ENCODE peak calls at places on chromosomes 5 and 9, in seven cellular contexts. One of them, this sample, is unnamed.

GRCh38 chr5:80124519-80124918 is 89.4 kb downstream of the THBS4 start:
- DNase-seq in uterus: no peak
- DNase-seq in heart left ventricle: no peak
- DNase-seq in cardiac muscle cell: no peak
- DNase-seq in A549: no peak
- DNase-seq in small intestine: no peak
- DNase-seq in IMR-90: no peak
- DNase-seq in this sample: no peak

GRCh38 chr5:179485845-179486575 is 64.3 kb upstream of the RUFY1 start:
- DNase-seq in uterus: no peak
- DNase-seq in heart left ventricle: no peak
- DNase-seq in cardiac muscle cell: peak; percentile 13
- DNase-seq in A549: no peak
- DNase-seq in small intestine: no peak
- DNase-seq in IMR-90: peak; percentile 15
- DNase-seq in this sample: no peak

GRCh38 chr5:40401965-40402364 is 277.8 kb upstream of the PTGER4 start:
- DNase-seq in uterus: no peak
- DNase-seq in heart left ventricle: no peak
- DNase-seq in cardiac muscle cell: no peak
- DNase-seq in A549: peak; percentile 31
- DNase-seq in small intestine: no peak
- DNase-seq in IMR-90: peak; percentile 30
- DNase-seq in this sample: no peak

GRCh38 chr5:96752341-96753016 is 55.3 kb downstream of the ERAP1 start:
- DNase-seq in uterus: peak; percentile 46
- DNase-seq in heart left ventricle: no peak
- DNase-seq in cardiac muscle cell: peak; percentile 77
- DNase-seq in A549: peak; percentile 63
- DNase-seq in small intestine: peak; percentile 63
- DNase-seq in IMR-90: peak; percentile 69
- DNase-seq in this sample: no peak

GRCh38 chr9:75001719-75002421 is 26.2 kb downstream of the CARNMT1 start:
- DNase-seq in uterus: peak; percentile 18
- DNase-seq in heart left ventricle: no peak
- DNase-seq in cardiac muscle cell: peak; percentile 93
- DNase-seq in A549: peak; percentile 86
- DNase-seq in small intestine: peak; percentile 97
- DNase-seq in IMR-90: peak; percentile 91
- DNase-seq in this sample: no peak

GRCh38 chr5:52997424-52997823 is 8.3 kb downstream of the ITGA2 start:
- DNase-seq in uterus: no peak
- DNase-seq in heart left ventricle: no peak
- DNase-seq in cardiac muscle cell: no peak
- DNase-seq in A549: peak; percentile 53
- DNase-seq in small intestine: no peak
- DNase-seq in IMR-90: no peak
- DNase-seq in this sample: no peak

GRCh38 chr5:39049298-39049697 is 24.9 kb downstream of the RICTOR start:
- DNase-seq in uterus: no peak
- DNase-seq in heart left ventricle: no peak
- DNase-seq in cardiac muscle cell: no peak
- DNase-seq in A549: no peak
- DNase-seq in small intestine: no peak
- DNase-seq in IMR-90: no peak
- DNase-seq in this sample: no peak

GRCh38 chr5:72486371-72486770 is 20.8 kb downstream of the ZNF366 start:
- DNase-seq in uterus: no peak
- DNase-seq in heart left ventricle: no peak
- DNase-seq in cardiac muscle cell: peak; percentile 90
- DNase-seq in A549: no peak
- DNase-seq in small intestine: no peak
- DNase-seq in IMR-90: peak; percentile 45
- DNase-seq in this sample: no peak

GRCh38 chr9:16267336-16268036 is 603.0 kb downstream of the BNC2 start:
- DNase-seq in uterus: no peak
- DNase-seq in heart left ventricle: no peak
- DNase-seq in cardiac muscle cell: peak; percentile 48
- DNase-seq in A549: peak; percentile 64
- DNase-seq in small intestine: peak; percentile 36
- DNase-seq in IMR-90: peak; percentile 57
- DNase-seq in this sample: no peak

GRCh38 chr9:129436751-129437625 is 183.9 kb downstream of the C9orf50 start:
- DNase-seq in uterus: peak; percentile 84
- DNase-seq in heart left ventricle: peak; percentile 67
- DNase-seq in cardiac muscle cell: peak; percentile 92
- DNase-seq in A549: no peak
- DNase-seq in small intestine: no peak
- DNase-seq in IMR-90: peak; percentile 57
- DNase-seq in this sample: no peak

GRCh38 chr9:93589688-93590087 is 13.3 kb downstream of the PHF2 start:
- DNase-seq in uterus: no peak
- DNase-seq in heart left ventricle: no peak
- DNase-seq in cardiac muscle cell: peak; percentile 27
- DNase-seq in A549: no peak
- DNase-seq in small intestine: no peak
- DNase-seq in IMR-90: peak; percentile 52
- DNase-seq in this sample: no peak

GRCh38 chr5:149776376-149777305 is 46.5 kb downstream of the PPARGC1B start:
- DNase-seq in uterus: no peak
- DNase-seq in heart left ventricle: peak; percentile 48
- DNase-seq in cardiac muscle cell: no peak
- DNase-seq in A549: no peak
- DNase-seq in small intestine: peak; percentile 88
- DNase-seq in IMR-90: no peak
- DNase-seq in this sample: no peak
- H3K4me1 ChIP-seq in uterus: no peaks in the 10 kb centered on the region
- H3K4me1 ChIP-seq in heart left ventricle: peaks cover 77% of the 10 kb centered on the region
- H3K4me1 ChIP-seq in cardiac muscle cell: peaks cover 38% of the 10 kb centered on the region
- H3K4me1 ChIP-seq in A549: peaks cover 3% of the 10 kb centered on the region
- H3K4me1 ChIP-seq in small intestine: peaks cover 12% of the 10 kb centered on the region
- H3K4me1 ChIP-seq in IMR-90: no peaks in the 10 kb centered on the region
- H3K4me1 ChIP-seq in this sample: peaks cover 61% of the 10 kb centered on the region

GRCh38 chr5:170314696-170315095 is 17.1 kb upstream of the LCP2 start:
- DNase-seq in uterus: no peak
- DNase-seq in heart left ventricle: no peak
- DNase-seq in cardiac muscle cell: no peak
- DNase-seq in A549: no peak
- DNase-seq in small intestine: no peak
- DNase-seq in IMR-90: no peak
- DNase-seq in this sample: no peak
- H3K27ac ChIP-seq in uterus: peak overlapping the region; percentile 70
- H3K27ac ChIP-seq in heart left ventricle: no peak overlapping the region
- H3K27ac ChIP-seq in cardiac muscle cell: no peak overlapping the region
- H3K27ac ChIP-seq in A549: no peak overlapping the region
- H3K27ac ChIP-seq in small intestine: peak overlapping the region; percentile 47
- H3K27ac ChIP-seq in IMR-90: no peak overlapping the region
- H3K27ac ChIP-seq in this sample: peak overlapping the region; percentile 42

GRCh38 chr9:135038826-135039225 is 48.6 kb upstream of the OLFM1 start:
- DNase-seq in uterus: no peak
- DNase-seq in heart left ventricle: no peak
- DNase-seq in cardiac muscle cell: no peak
- DNase-seq in A549: no peak
- DNase-seq in small intestine: no peak
- DNase-seq in IMR-90: no peak
- DNase-seq in this sample: peak; percentile 48

GRCh38 chr9:135038331-135038730 is 49.1 kb upstream of the OLFM1 start:
- DNase-seq in uterus: no peak
- DNase-seq in heart left ventricle: no peak
- DNase-seq in cardiac muscle cell: no peak
- DNase-seq in A549: no peak
- DNase-seq in small intestine: no peak
- DNase-seq in IMR-90: no peak
- DNase-seq in this sample: peak; percentile 55

GRCh38 chr9:135036861-135037465 is 50.5 kb upstream of the OLFM1 start:
- DNase-seq in uterus: peak; percentile 1
- DNase-seq in heart left ventricle: no peak
- DNase-seq in cardiac muscle cell: no peak
- DNase-seq in A549: no peak
- DNase-seq in small intestine: no peak
- DNase-seq in IMR-90: no peak
- DNase-seq in this sample: peak; percentile 48

GRCh38 chr9:135035781-135036760 is 51.4 kb upstream of the OLFM1 start:
- DNase-seq in uterus: peak; percentile 6
- DNase-seq in heart left ventricle: no peak
- DNase-seq in cardiac muscle cell: no peak
- DNase-seq in A549: no peak
- DNase-seq in small intestine: no peak
- DNase-seq in IMR-90: no peak
- DNase-seq in this sample: peak; percentile 27

DNA sequence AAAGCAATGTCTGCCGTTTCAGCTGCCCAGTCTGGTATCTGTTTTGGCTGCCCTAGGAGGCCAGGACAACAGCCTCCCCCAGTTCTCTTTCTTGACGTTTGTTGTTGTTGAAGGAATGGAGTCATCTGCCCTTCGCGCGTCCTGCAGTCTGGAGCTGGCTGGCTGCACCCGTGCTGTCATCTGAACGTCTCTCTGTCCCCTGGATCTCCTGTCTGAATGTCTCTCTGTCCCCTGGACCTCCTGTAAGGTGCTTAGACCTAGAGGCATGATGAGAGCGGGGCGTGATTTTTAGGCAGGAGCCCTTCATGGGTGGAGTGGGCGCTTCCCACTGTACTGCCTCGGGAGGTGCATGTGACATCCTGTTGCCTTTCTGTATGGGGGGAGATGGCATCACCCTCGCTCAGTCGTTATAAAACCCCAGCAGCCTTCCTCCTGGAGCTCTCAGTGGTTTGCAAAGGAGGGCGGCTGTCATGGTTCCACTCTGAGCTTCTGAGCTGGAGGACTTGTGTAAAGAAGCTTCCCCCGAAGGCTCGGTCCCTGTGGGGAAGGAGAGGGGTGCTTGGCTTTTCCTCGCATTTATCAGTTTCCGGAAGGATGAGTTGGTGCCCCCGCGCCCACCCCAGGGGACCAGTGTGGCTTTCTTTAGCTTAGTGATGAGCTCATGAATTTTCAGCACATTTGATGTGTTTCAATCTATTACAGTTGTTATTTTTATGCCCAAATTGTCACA is 49.8 kb upstream of the OLFM1 start:
- DNase-seq in uterus: no peak
- DNase-seq in heart left ventricle: no peak
- DNase-seq in cardiac muscle cell: no peak
- DNase-seq in A549: no peak
- DNase-seq in small intestine: no peak
- DNase-seq in IMR-90: no peak
- DNase-seq in this sample: peak; percentile 48
- H3K4me1 ChIP-seq in uterus: no peaks in the 10 kb centered on the region
- H3K4me1 ChIP-seq in heart left ventricle: no peaks in the 10 kb centered on the region
- H3K4me1 ChIP-seq in cardiac muscle cell: no peaks in the 10 kb centered on the region
- H3K4me1 ChIP-seq in A549: no peaks in the 10 kb centered on the region
- H3K4me1 ChIP-seq in small intestine: no peaks in the 10 kb centered on the region
- H3K4me1 ChIP-seq in IMR-90: no peaks in the 10 kb centered on the region
- H3K4me1 ChIP-seq in this sample: peaks cover 4% of the 10 kb centered on the region

GRCh38 chr9:85942913-85943729 is 2.2 kb downstream of the NAA35 start:
- DNase-seq in uterus: no peak
- DNase-seq in heart left ventricle: no peak
- DNase-seq in cardiac muscle cell: no peak
- DNase-seq in A549: no peak
- DNase-seq in small intestine: no peak
- DNase-seq in IMR-90: no peak
- DNase-seq in this sample: no peak
- H3K27ac ChIP-seq in uterus: no peak overlapping the region
- H3K27ac ChIP-seq in heart left ventricle: no peak overlapping the region
- H3K27ac ChIP-seq in cardiac muscle cell: no peak overlapping the region
- H3K27ac ChIP-seq in A549: no peak overlapping the region
- H3K27ac ChIP-seq in small intestine: no peak overlapping the region
- H3K27ac ChIP-seq in IMR-90: no peak overlapping the region
- H3K27ac ChIP-seq in this sample: no peak overlapping the region

GRCh38 chr9:120933310-120934044 is 6.9 kb upstream of the TRAF1 start:
- DNase-seq in uterus: no peak
- DNase-seq in heart left ventricle: no peak
- DNase-seq in cardiac muscle cell: no peak
- DNase-seq in A549: no peak
- DNase-seq in small intestine: no peak
- DNase-seq in IMR-90: no peak
- DNase-seq in this sample: no peak
- H3K4me1 ChIP-seq in uterus: peaks cover 12% of the 10 kb centered on the region
- H3K4me1 ChIP-seq in heart left ventricle: peaks cover 30% of the 10 kb centered on the region
- H3K4me1 ChIP-seq in cardiac muscle cell: peaks cover 26% of the 10 kb centered on the region
- H3K4me1 ChIP-seq in A549: peaks cover 38% of the 10 kb centered on the region
- H3K4me1 ChIP-seq in small intestine: peaks cover 18% of the 10 kb centered on the region
- H3K4me1 ChIP-seq in IMR-90: peaks cover 40% of the 10 kb centered on the region
- H3K4me1 ChIP-seq in this sample: peaks cover 78% of the 10 kb centered on the region

DNA sequence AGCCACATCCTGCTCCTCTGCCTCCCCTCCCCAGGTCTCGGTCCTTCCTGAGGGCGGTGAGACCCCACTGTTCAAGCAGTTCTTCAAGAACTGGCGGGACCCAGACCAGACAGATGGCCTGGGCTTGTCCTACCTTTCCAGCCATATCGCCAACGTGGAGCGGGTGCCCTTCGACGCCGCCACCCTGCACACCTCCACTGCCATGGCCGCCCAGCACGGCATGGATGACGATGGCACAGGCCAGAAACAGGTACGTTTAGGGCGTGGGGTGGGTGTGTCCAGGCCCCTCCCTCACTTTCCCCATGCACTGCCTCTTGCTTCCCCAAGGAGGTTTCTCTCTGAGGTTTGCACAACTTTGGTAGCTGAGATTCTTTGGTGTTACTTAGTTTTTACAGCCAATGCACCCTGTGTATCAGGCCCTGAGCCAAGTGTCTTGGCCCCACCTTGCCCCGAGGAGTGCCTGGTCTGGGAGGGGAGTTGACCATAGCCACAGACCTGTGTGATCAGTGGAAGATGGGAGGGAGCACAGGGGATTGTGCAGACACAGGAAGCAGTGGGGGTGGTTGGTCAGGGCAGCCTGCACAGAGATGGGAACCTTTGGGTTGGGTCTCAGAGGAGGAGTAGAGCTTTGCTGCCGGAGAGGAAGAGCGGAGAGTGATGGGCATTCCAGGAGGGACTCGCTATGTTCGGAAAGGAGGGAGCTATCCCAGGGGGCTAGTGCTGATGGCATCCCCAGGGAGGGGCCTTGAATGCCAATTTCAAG is 50.9 kb downstream of the GSN start:
- DNase-seq in uterus: peak; percentile 25
- DNase-seq in heart left ventricle: peak; percentile 32
- DNase-seq in cardiac muscle cell: no peak
- DNase-seq in A549: no peak
- DNase-seq in small intestine: no peak
- DNase-seq in IMR-90: no peak
- DNase-seq in this sample: peak; percentile 59
- H3K27ac ChIP-seq in uterus: peak overlapping the region; percentile 82
- H3K27ac ChIP-seq in heart left ventricle: peak overlapping the region; percentile 44
- H3K27ac ChIP-seq in cardiac muscle cell: no peak overlapping the region
- H3K27ac ChIP-seq in A549: peak overlapping the region; percentile 37
- H3K27ac ChIP-seq in small intestine: no peak overlapping the region
- H3K27ac ChIP-seq in IMR-90: peak overlapping the region; percentile 31
- H3K27ac ChIP-seq in this sample: peak overlapping the region; percentile 8